ENCODE peak calls at places on chromosomes 4 and X, in four cellular contexts. I is activated T-cell treated with anti-CD3 and anti-CD28 coated beads for 1 hour, Y is C1 segment of cervical spinal cord, G is HEK293T. J is an unnamed sample.

GRCh38 chr4:169115897-169116254 is 105.8 kb upstream of the CBR4 start:
- DNase-seq in I (no peak), Y (no peak), G (no peak), J (peak)

GRCh38 chr4:77819409-77819835 is 254 bp upstream of the CNOT6L start:
- DNase-seq in I (no peak), Y (peak), G (no peak), J (no peak)

GRCh38 chr4:80611366-80611765 is 275.8 kb downstream of the CFAP299 start:
- DNase-seq in I (no peak), Y (no peak), G (no peak), J (no peak)

GRCh38 chr4:140681201-140681600 is 75.0 kb downstream of the TBC1D9 start:
- DNase-seq in I (no peak), Y (no peak), G (no peak), J (no peak)

GRCh38 chrX:117985241-117985640 is 131.4 kb downstream of the KLHL13 start:
- DNase-seq in I (no peak), Y (no peak), G (peak), J (no peak)

GRCh38 chr4:121239951-121240350 is 75.8 kb upstream of the TNIP3 start:
- DNase-seq in I (no peak), Y (no peak), G (no peak), J (no peak)

GRCh38 chr4:164551713-164552040 is 202.3 kb upstream of the SMIM31 start:
- DNase-seq in I (no peak), Y (no peak), G (no peak), J (no peak)

GRCh38 chrX:2707334-2707760 is 16.3 kb downstream of the CD99 start:
- DNase-seq in I (peak), Y (no peak), G (no peak), J (no peak)

GRCh38 chrX:3713225-3713936 is at the start of gene PRKX:
- DNase-seq in I (peak), Y (peak), G (peak), J (peak)

GRCh38 chrX:123121241-123121640 is 62.8 kb upstream of the GRIA3 start:
- DNase-seq in I (no peak), Y (no peak), G (no peak), J (no peak)

GRCh38 chr4:170047774-170048354 is 21.7 kb upstream of the MFAP3L start:
- DNase-seq in I (peak), Y (no peak), G (peak), J (peak)

GRCh38 chr4:173014113-173014558 is 154.5 kb upstream of the GALNT7 start:
- DNase-seq in I (no peak), Y (no peak), G (peak), J (peak)

GRCh38 chr4:76943129-76943620 is 6.4 kb upstream of the SEPTIN11 start:
- DNase-seq in I (no peak), Y (no peak), G (no peak), J (no peak)

GRCh38 chr4:139656614-139657486 is 8.8 kb upstream of the MGST2 start:
- DNase-seq in I (no peak), Y (no peak), G (peak), J (peak)

GRCh38 chr4:128155874-128156456 is 94.9 kb downstream of the LARP1B start:
- DNase-seq in I (no peak), Y (no peak), G (no peak), J (no peak)

GRCh38 chr4:64402684-64403083 is 6.6 kb downstream of the TECRL start:
- DNase-seq in I (no peak), Y (no peak), G (no peak), J (no peak)

J was measured in HuH-7.